ENCODE peak calls at places on chromosomes 6 and 20, in four cellular contexts. One of them, this sample, is unnamed.
A peak's percentile ranks its signal among the peaks of the same experiment; 100 is the strongest.

GRCh38 chr20:219290-220115 is 7.6 kb upstream of the DEFB129 start:
- DNase-seq in GM12878: no peak
- DNase-seq in A673: peak; percentile 60
- DNase-seq in heart left ventricle: no peak
- DNase-seq in this sample: no peak

GRCh38 chr6:35898003-35898402 is 22.9 kb downstream of the SRPK1 start:
- DNase-seq in GM12878: no peak
- DNase-seq in A673: no peak
- DNase-seq in heart left ventricle: no peak
- DNase-seq in this sample: no peak

GRCh38 chr6:167788531-167788903 is 38.2 kb upstream of the AFDN start:
- DNase-seq in GM12878: no peak
- DNase-seq in A673: peak; percentile 60
- DNase-seq in heart left ventricle: no peak
- DNase-seq in this sample: no peak

GRCh38 chr20:19603390-19603753 is 154.7 kb upstream of the RIN2 start:
- DNase-seq in GM12878: no peak
- DNase-seq in A673: no peak
- DNase-seq in heart left ventricle: no peak
- DNase-seq in this sample: no peak

GRCh38 chr6:45722876-45723275 is 292.8 kb downstream of the CLIC5 start:
- DNase-seq in GM12878: no peak
- DNase-seq in A673: no peak
- DNase-seq in heart left ventricle: no peak
- DNase-seq in this sample: no peak

GRCh38 chr6:71209206-71209605 is 79.4 kb upstream of the OGFRL1 start:
- DNase-seq in GM12878: no peak
- DNase-seq in A673: no peak
- DNase-seq in heart left ventricle: no peak
- DNase-seq in this sample: no peak

GRCh38 chr6:80771941-80772340 is 665.5 kb downstream of the BCKDHB start:
- DNase-seq in GM12878: no peak
- DNase-seq in A673: peak; percentile 55
- DNase-seq in heart left ventricle: no peak
- DNase-seq in this sample: no peak

GRCh38 chr6:47733879-47734558 is 35.6 kb downstream of the ADGRF4 start:
- DNase-seq in GM12878: peak; percentile 7
- DNase-seq in A673: peak; percentile 35
- DNase-seq in heart left ventricle: no peak
- DNase-seq in this sample: no peak

GRCh38 chr20:32343438-32343837 is 14.7 kb upstream of the ASXL1 start:
- DNase-seq in GM12878: no peak
- DNase-seq in A673: no peak
- DNase-seq in heart left ventricle: no peak
- DNase-seq in this sample: no peak

GRCh38 chr20:31870703-31871601 is 518 bp downstream of the TTLL9 start:
- DNase-seq in GM12878: no peak
- DNase-seq in A673: no peak
- DNase-seq in heart left ventricle: no peak
- DNase-seq in this sample: no peak

GRCh38 chr6:32662099-32662498 is 4.4 kb downstream of the HLA-DQB1 start:
- DNase-seq in GM12878: no peak
- DNase-seq in A673: no peak
- DNase-seq in heart left ventricle: no peak
- DNase-seq in this sample: no peak

GRCh38 chr20:49432562-49432961 is 49.9 kb downstream of the KCNB1 start:
- DNase-seq in GM12878: no peak
- DNase-seq in A673: no peak
- DNase-seq in heart left ventricle: no peak
- DNase-seq in this sample: no peak

GRCh38 chr20:478949-479429 is 16.7 kb upstream of the TBC1D20 start:
- DNase-seq in GM12878: no peak
- DNase-seq in A673: peak; percentile 79
- DNase-seq in heart left ventricle: no peak
- DNase-seq in this sample: no peak

GRCh38 chr6:68958327-68958726 is 323.2 kb downstream of the ADGRB3 start:
- DNase-seq in GM12878: no peak
- DNase-seq in A673: peak; percentile 53
- DNase-seq in heart left ventricle: no peak
- DNase-seq in this sample: no peak

GRCh38 chr20:6623989-6624388 is 143.5 kb upstream of the BMP2 start:
- DNase-seq in GM12878: peak; percentile 66
- DNase-seq in A673: no peak
- DNase-seq in heart left ventricle: no peak
- DNase-seq in this sample: no peak

DNA sequence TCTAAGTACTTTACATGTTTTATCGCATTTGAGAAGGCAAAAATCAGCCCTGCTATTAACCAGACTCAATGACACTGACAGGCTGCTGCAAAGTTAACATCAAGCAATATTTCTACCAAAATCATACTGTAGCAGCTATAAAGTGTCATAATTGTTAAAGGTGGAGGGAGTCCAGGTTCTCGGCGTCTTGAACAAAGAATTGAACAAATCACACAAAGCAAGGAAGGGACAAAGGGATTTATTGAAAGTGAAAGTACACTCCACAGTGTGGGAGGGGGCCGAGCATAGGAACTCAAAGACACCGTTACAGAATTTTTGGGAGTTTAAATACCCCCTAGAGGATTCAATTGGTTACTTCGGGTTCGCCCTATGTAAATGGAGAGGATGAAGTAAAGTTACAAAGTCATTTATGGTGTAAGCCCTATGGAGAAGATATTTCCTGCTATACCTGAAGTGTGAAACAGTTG is 12.9 kb upstream of the ZNF391 start:
- DNase-seq in GM12878: no peak
- DNase-seq in A673: peak; percentile 43
- DNase-seq in heart left ventricle: no peak
- DNase-seq in this sample: no peak
- TF ChIP-seq CTCF in GM12878: no peak
- TF ChIP-seq CTCF in A673: no peak
- TF ChIP-seq CTCF in heart left ventricle: no peak
- TF ChIP-seq CTCF in this sample: no peak

GRCh38 chr20:8018928-8019177 is 708 bp downstream of the TMX4 start:
- DNase-seq in GM12878: peak; percentile 45
- DNase-seq in A673: peak; percentile 74
- DNase-seq in heart left ventricle: no peak
- DNase-seq in this sample: no peak
- TF ChIP-seq CTCF in GM12878: no peak
- TF ChIP-seq CTCF in A673: no peak
- TF ChIP-seq CTCF in heart left ventricle: peak; percentile 15
- TF ChIP-seq CTCF in this sample: no peak

GRCh38 chr6:105174512-105174911 is 5.3 kb downstream of the POPDC3 start:
- DNase-seq in GM12878: no peak
- DNase-seq in A673: no peak
- DNase-seq in heart left ventricle: no peak
- DNase-seq in this sample: no peak
- TF ChIP-seq CTCF in GM12878: no peak
- TF ChIP-seq CTCF in A673: no peak
- TF ChIP-seq CTCF in heart left ventricle: no peak
- TF ChIP-seq CTCF in this sample: no peak

GRCh38 chr20:48075591-48076174 is 290.4 kb upstream of the SULF2 start:
- DNase-seq in GM12878: no peak
- DNase-seq in A673: no peak
- DNase-seq in heart left ventricle: no peak
- DNase-seq in this sample: no peak

GRCh38 chr20:48076247-48076646 is 291.0 kb upstream of the SULF2 start:
- DNase-seq in GM12878: no peak
- DNase-seq in A673: no peak
- DNase-seq in heart left ventricle: no peak
- DNase-seq in this sample: no peak

GRCh38 chr20:48079028-48079427 is 293.7 kb upstream of the SULF2 start:
- DNase-seq in GM12878: no peak
- DNase-seq in A673: no peak
- DNase-seq in heart left ventricle: no peak
- DNase-seq in this sample: no peak

GRCh38 chr20:48080583-48080982 is 295.3 kb upstream of the SULF2 start:
- DNase-seq in GM12878: no peak
- DNase-seq in A673: no peak
- DNase-seq in heart left ventricle: no peak
- DNase-seq in this sample: peak; percentile 20

DNA sequence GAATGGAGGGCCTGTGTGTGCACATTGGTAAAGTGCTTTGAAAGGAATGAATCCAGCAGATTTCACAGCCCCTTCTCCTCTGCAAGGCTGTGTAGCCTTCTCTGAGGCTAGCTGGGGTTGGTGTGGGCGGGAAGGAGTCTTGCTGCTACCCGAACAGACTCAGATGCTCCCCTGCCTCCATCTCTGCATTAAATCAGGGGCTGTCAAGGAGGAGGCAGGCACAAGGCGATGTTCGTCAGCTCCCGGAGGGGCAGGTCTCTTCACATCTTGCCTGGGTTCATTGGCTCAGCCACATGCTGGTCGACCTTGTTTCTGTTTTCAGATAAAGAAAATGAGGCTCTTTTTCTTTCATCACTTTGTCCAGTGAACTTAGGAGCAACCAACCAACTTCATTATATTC is 291.5 kb upstream of the SULF2 start:
- DNase-seq in GM12878: no peak
- DNase-seq in A673: no peak
- DNase-seq in heart left ventricle: no peak
- DNase-seq in this sample: no peak
- TF ChIP-seq CTCF in GM12878: no peak
- TF ChIP-seq CTCF in A673: no peak
- TF ChIP-seq CTCF in heart left ventricle: no peak
- TF ChIP-seq CTCF in this sample: no peak

DNA sequence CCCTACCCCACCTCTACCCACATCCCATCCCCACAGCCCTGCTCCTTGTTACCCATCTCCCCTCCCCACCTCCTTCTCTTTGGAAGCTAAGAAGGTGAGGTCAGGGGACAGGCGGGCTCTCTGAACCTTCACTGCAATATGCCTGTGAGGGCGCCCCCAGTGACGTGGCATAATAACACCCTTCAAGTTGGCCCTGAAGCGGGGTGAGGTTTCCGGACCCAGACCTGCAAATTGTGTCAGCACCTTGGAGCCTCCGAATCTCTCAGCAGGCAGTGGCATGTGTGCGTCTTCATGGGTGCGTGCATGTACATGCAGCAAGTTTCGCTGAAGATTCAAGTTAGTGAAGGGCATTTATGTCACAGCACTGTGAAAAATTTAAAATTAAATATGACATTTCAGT is 114.6 kb downstream of the SOBP start:
- DNase-seq in GM12878: no peak
- DNase-seq in A673: no peak
- DNase-seq in heart left ventricle: no peak
- DNase-seq in this sample: no peak
- TF ChIP-seq CTCF in GM12878: no peak
- TF ChIP-seq CTCF in A673: no peak
- TF ChIP-seq CTCF in heart left ventricle: no peak
- TF ChIP-seq CTCF in this sample: no peak

DNA sequence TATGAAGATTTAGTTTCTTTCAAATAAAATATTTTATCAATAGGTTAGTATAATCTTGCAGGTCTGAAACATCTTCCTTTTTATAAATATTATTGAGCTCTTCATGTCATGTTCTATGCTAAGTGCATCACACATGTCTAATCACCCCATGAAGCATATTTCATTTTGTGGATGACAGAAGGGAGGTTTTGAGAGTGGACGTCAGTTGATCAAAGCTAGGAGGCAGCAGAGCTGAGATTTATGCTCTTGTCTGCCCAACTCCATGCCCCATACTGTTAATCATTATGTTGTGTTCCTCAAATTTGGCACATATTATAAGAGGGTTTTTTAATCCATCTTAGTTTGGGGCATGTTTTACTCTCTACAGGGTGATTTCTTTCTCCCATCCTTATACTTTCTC is 22.7 kb downstream of the DSE start:
- DNase-seq in GM12878: no peak
- DNase-seq in A673: peak; percentile 52
- DNase-seq in heart left ventricle: no peak
- DNase-seq in this sample: no peak
- TF ChIP-seq CTCF in GM12878: peak; percentile 33
- TF ChIP-seq CTCF in A673: peak; percentile 43
- TF ChIP-seq CTCF in heart left ventricle: no peak
- TF ChIP-seq CTCF in this sample: peak; percentile 38

GRCh38 chr6:127103482-127103881 is 15.0 kb upstream of the RSPO3 start:
- DNase-seq in GM12878: no peak
- DNase-seq in A673: no peak
- DNase-seq in heart left ventricle: no peak
- DNase-seq in this sample: peak; percentile 35

GRCh38 chr6:127102299-127102698 is 16.2 kb upstream of the RSPO3 start:
- DNase-seq in GM12878: no peak
- DNase-seq in A673: peak; percentile 44
- DNase-seq in heart left ventricle: no peak
- DNase-seq in this sample: peak; percentile 98

GRCh38 chr6:127096167-127096566 is 22.3 kb upstream of the RSPO3 start:
- DNase-seq in GM12878: no peak
- DNase-seq in A673: no peak
- DNase-seq in heart left ventricle: no peak
- DNase-seq in this sample: no peak

GRCh38 chr6:127102859-127103258 is 15.6 kb upstream of the RSPO3 start:
- DNase-seq in GM12878: no peak
- DNase-seq in A673: no peak
- DNase-seq in heart left ventricle: no peak
- DNase-seq in this sample: no peak

DNA sequence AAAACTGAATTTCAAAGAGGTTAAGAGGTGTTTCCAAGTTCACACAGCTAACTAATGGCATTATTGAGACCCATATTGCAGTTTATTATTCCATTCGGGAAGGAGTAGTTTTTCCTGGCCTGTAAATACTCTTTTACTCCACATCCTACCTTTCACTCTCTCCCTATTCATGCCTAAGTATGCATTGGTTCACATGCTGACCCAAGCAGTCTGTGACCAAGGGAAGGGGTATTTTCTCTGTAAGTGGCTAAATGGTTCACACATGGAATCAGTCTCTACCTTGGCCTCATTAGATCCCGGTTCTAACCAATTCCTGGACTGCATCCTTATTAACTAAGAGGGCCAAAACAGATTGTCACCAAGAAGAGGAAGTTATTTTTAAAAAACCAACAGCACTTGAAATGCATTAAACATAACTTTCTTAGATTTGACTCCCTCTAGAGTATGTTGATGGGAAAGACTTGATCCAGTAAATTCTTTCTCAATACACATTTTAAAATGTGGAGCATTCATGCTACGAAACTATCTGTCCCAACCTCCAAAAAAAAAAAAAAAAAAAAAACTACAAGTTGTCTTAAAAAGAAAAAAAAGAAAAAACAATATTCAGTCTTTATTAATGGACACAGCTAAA is 17.8 kb upstream of the RSPO3 start:
- DNase-seq in GM12878: no peak
- DNase-seq in A673: peak; percentile 54
- DNase-seq in heart left ventricle: no peak
- DNase-seq in this sample: no peak
- TF ChIP-seq CTCF in GM12878: peak; percentile 17
- TF ChIP-seq CTCF in A673: peak; percentile 60
- TF ChIP-seq CTCF in heart left ventricle: no peak
- TF ChIP-seq CTCF in this sample: peak; percentile 48